ENCODE peak calls at places on chromosomes 4 and X, in seven cellular contexts. One of them, this sample, is unnamed.

GRCh38 chrX:13401724-13402123 is 81.9 kb upstream of the ATXN3L start:
- DNase-seq in H1: no peak
- DNase-seq in K562: no peak
- DNase-seq in HCT116: no peak
- DNase-seq in SK-N-SH: no peak
- DNase-seq in HepG2: no peak
- DNase-seq in GM12878: no peak
- DNase-seq in this sample: no peak

GRCh38 chrX:144253356-144253755 is 369.5 kb downstream of the UBE2NL start:
- DNase-seq in H1: no peak
- DNase-seq in K562: no peak
- DNase-seq in HCT116: no peak
- DNase-seq in SK-N-SH: no peak
- DNase-seq in HepG2: no peak
- DNase-seq in GM12878: no peak
- DNase-seq in this sample: no peak

GRCh38 chr4:4585012-4585670 is 43.3 kb upstream of the STX18 start:
- DNase-seq in H1: no peak
- DNase-seq in K562: no peak
- DNase-seq in HCT116: no peak
- DNase-seq in SK-N-SH: no peak
- DNase-seq in HepG2: no peak
- DNase-seq in GM12878: no peak
- DNase-seq in this sample: no peak

GRCh38 chr4:109947457-109947856 is 34.8 kb downstream of the EGF start:
- DNase-seq in H1: no peak
- DNase-seq in K562: no peak
- DNase-seq in HCT116: no peak
- DNase-seq in SK-N-SH: no peak
- DNase-seq in HepG2: no peak
- DNase-seq in GM12878: no peak
- DNase-seq in this sample: no peak

GRCh38 chrX:78075787-78076389 is 28.2 kb upstream of the PGK1 start:
- DNase-seq in H1: no peak
- DNase-seq in K562: no peak
- DNase-seq in HCT116: peak
- DNase-seq in SK-N-SH: no peak
- DNase-seq in HepG2: no peak
- DNase-seq in GM12878: no peak
- DNase-seq in this sample: no peak

GRCh38 chrX:112834016-112834855 is 6.4 kb downstream of the AMOT start:
- DNase-seq in H1: no peak
- DNase-seq in K562: no peak
- DNase-seq in HCT116: no peak
- DNase-seq in SK-N-SH: peak
- DNase-seq in HepG2: no peak
- DNase-seq in GM12878: no peak
- DNase-seq in this sample: no peak

GRCh38 chrX:70479970-70480659 is 35.5 kb downstream of the DLG3 start:
- DNase-seq in H1: no peak
- DNase-seq in K562: no peak
- DNase-seq in HCT116: no peak
- DNase-seq in SK-N-SH: no peak
- DNase-seq in HepG2: no peak
- DNase-seq in GM12878: no peak
- DNase-seq in this sample: peak

GRCh38 chrX:53831662-53832635 is 145.4 kb upstream of the HUWE1 start:
- DNase-seq in H1: no peak
- DNase-seq in K562: peak
- DNase-seq in HCT116: peak
- DNase-seq in SK-N-SH: peak
- DNase-seq in HepG2: peak
- DNase-seq in GM12878: peak
- DNase-seq in this sample: peak

GRCh38 chr4:56627985-56628384 is 53.1 kb downstream of the HOPX start:
- DNase-seq in H1: no peak
- DNase-seq in K562: no peak
- DNase-seq in HCT116: no peak
- DNase-seq in SK-N-SH: no peak
- DNase-seq in HepG2: no peak
- DNase-seq in GM12878: no peak
- DNase-seq in this sample: no peak

GRCh38 chr4:59838236-59838635 is 1361.9 kb upstream of the ADGRL3 start:
- DNase-seq in H1: no peak
- DNase-seq in K562: no peak
- DNase-seq in HCT116: no peak
- DNase-seq in SK-N-SH: no peak
- DNase-seq in HepG2: no peak
- DNase-seq in GM12878: no peak
- DNase-seq in this sample: no peak

GRCh38 chr4:153082322-153083301 is 121.6 kb upstream of the TRIM2 start:
- DNase-seq in H1: no peak
- DNase-seq in K562: no peak
- DNase-seq in HCT116: no peak
- DNase-seq in SK-N-SH: no peak
- DNase-seq in HepG2: no peak
- DNase-seq in GM12878: no peak
- DNase-seq in this sample: no peak

GRCh38 chr4:177012918-177013545 is 220.3 kb upstream of the VEGFC start:
- DNase-seq in H1: no peak
- DNase-seq in K562: no peak
- DNase-seq in HCT116: no peak
- DNase-seq in SK-N-SH: no peak
- DNase-seq in HepG2: no peak
- DNase-seq in GM12878: no peak
- DNase-seq in this sample: no peak

GRCh38 chrX:12901486-12901885 is 4.9 kb upstream of the TLR8 start:
- DNase-seq in H1: no peak
- DNase-seq in K562: peak
- DNase-seq in HCT116: peak
- DNase-seq in SK-N-SH: peak
- DNase-seq in HepG2: peak
- DNase-seq in GM12878: no peak
- DNase-seq in this sample: peak

GRCh38 chrX:13734278-13735172 is at the start of the genes OFD1 and TRAPPC2:
- DNase-seq in H1: peak
- DNase-seq in K562: peak
- DNase-seq in HCT116: peak
- DNase-seq in SK-N-SH: peak
- DNase-seq in HepG2: peak
- DNase-seq in GM12878: peak
- DNase-seq in this sample: peak

GRCh38 chrX:20711366-20711765 is 444.7 kb upstream of the RPS6KA3 start:
- DNase-seq in H1: no peak
- DNase-seq in K562: no peak
- DNase-seq in HCT116: no peak
- DNase-seq in SK-N-SH: no peak
- DNase-seq in HepG2: no peak
- DNase-seq in GM12878: no peak
- DNase-seq in this sample: no peak

GRCh38 chrX:14039344-14039743 is 9.7 kb upstream of the GEMIN8 start:
- DNase-seq in H1: no peak
- DNase-seq in K562: peak
- DNase-seq in HCT116: no peak
- DNase-seq in SK-N-SH: peak
- DNase-seq in HepG2: peak
- DNase-seq in GM12878: no peak
- DNase-seq in this sample: peak

GRCh38 chr4:145882594-145882993 is 56.0 kb downstream of the ZNF827 start:
- DNase-seq in H1: no peak
- DNase-seq in K562: no peak
- DNase-seq in HCT116: no peak
- DNase-seq in SK-N-SH: no peak
- DNase-seq in HepG2: no peak
- DNase-seq in GM12878: no peak
- DNase-seq in this sample: no peak

GRCh38 chr4:53688186-53688790 is 97.0 kb upstream of the LNX1 start:
- DNase-seq in H1: no peak
- DNase-seq in K562: peak
- DNase-seq in HCT116: no peak
- DNase-seq in SK-N-SH: peak
- DNase-seq in HepG2: no peak
- DNase-seq in GM12878: peak
- DNase-seq in this sample: no peak

GRCh38 chrX:76253432-76253831 is 80.6 kb downstream of the PBDC1 start:
- DNase-seq in H1: no peak
- DNase-seq in K562: peak
- DNase-seq in HCT116: peak
- DNase-seq in SK-N-SH: peak
- DNase-seq in HepG2: peak
- DNase-seq in GM12878: peak
- DNase-seq in this sample: peak

GRCh38 chrX:13428055-13428786 is 108.4 kb upstream of the ATXN3L start:
- DNase-seq in H1: no peak
- DNase-seq in K562: no peak
- DNase-seq in HCT116: peak
- DNase-seq in SK-N-SH: no peak
- DNase-seq in HepG2: no peak
- DNase-seq in GM12878: no peak
- DNase-seq in this sample: peak

GRCh38 chrX:150352581-150352980 is 10.5 kb upstream of the MAMLD1 start:
- DNase-seq in H1: no peak
- DNase-seq in K562: no peak
- DNase-seq in HCT116: no peak
- DNase-seq in SK-N-SH: no peak
- DNase-seq in HepG2: no peak
- DNase-seq in GM12878: no peak
- DNase-seq in this sample: no peak

GRCh38 chr4:15756361-15756861 is 21.7 kb upstream of the CD38 start:
- DNase-seq in H1: no peak
- DNase-seq in K562: no peak
- DNase-seq in HCT116: peak
- DNase-seq in SK-N-SH: no peak
- DNase-seq in HepG2: peak
- DNase-seq in GM12878: peak
- DNase-seq in this sample: peak

GRCh38 chrX:46407036-46407752 is 138.0 kb downstream of the ZNF674 start:
- DNase-seq in H1: no peak
- DNase-seq in K562: no peak
- DNase-seq in HCT116: no peak
- DNase-seq in SK-N-SH: no peak
- DNase-seq in HepG2: no peak
- DNase-seq in GM12878: no peak
- DNase-seq in this sample: no peak

GRCh38 chr4:26873391-26874026 is 12.9 kb downstream of the STIM2 start:
- DNase-seq in H1: no peak
- DNase-seq in K562: no peak
- DNase-seq in HCT116: no peak
- DNase-seq in SK-N-SH: no peak
- DNase-seq in HepG2: no peak
- DNase-seq in GM12878: no peak
- DNase-seq in this sample: no peak

GRCh38 chr4:122305853-122306252 is 73.0 kb upstream of the ADAD1 start:
- DNase-seq in H1: no peak
- DNase-seq in K562: no peak
- DNase-seq in HCT116: no peak
- DNase-seq in SK-N-SH: no peak
- DNase-seq in HepG2: no peak
- DNase-seq in GM12878: no peak
- DNase-seq in this sample: no peak

GRCh38 chr4:179130122-179130714 is 1688.0 kb upstream of the AGA start:
- DNase-seq in H1: no peak
- DNase-seq in K562: no peak
- DNase-seq in HCT116: no peak
- DNase-seq in SK-N-SH: no peak
- DNase-seq in HepG2: no peak
- DNase-seq in GM12878: peak
- DNase-seq in this sample: no peak

GRCh38 chr4:17898553-17898952 is 87.8 kb downstream of the NCAPG start:
- DNase-seq in H1: no peak
- DNase-seq in K562: no peak
- DNase-seq in HCT116: no peak
- DNase-seq in SK-N-SH: no peak
- DNase-seq in HepG2: no peak
- DNase-seq in GM12878: no peak
- DNase-seq in this sample: no peak

GRCh38 chr4:184983660-184984356 is 34.5 kb upstream of the HELT start:
- DNase-seq in H1: no peak
- DNase-seq in K562: peak
- DNase-seq in HCT116: peak
- DNase-seq in SK-N-SH: peak
- DNase-seq in HepG2: peak
- DNase-seq in GM12878: peak
- DNase-seq in this sample: peak

GRCh38 chrX:9163153-9163790 is 129.3 kb upstream of the FAM9B start:
- DNase-seq in H1: no peak
- DNase-seq in K562: no peak
- DNase-seq in HCT116: no peak
- DNase-seq in SK-N-SH: no peak
- DNase-seq in HepG2: no peak
- DNase-seq in GM12878: no peak
- DNase-seq in this sample: no peak

GRCh38 chr4:10117424-10118354 is 1.1 kb upstream of the WDR1 start:
- DNase-seq in H1: no peak
- DNase-seq in K562: no peak
- DNase-seq in HCT116: no peak
- DNase-seq in SK-N-SH: no peak
- DNase-seq in HepG2: no peak
- DNase-seq in GM12878: peak
- DNase-seq in this sample: no peak
- TF ChIP-seq JUND in H1: no peak
- TF ChIP-seq JUND in K562: no peak
- TF ChIP-seq JUND in HCT116: no peak
- TF ChIP-seq JUND in SK-N-SH: no peak
- TF ChIP-seq JUND in HepG2: no peak
- TF ChIP-seq JUND in GM12878: no peak
- TF ChIP-seq JUND in this sample: no peak

GRCh38 chrX:87572911-87573310 is 55.3 kb downstream of the KLHL4 start:
- DNase-seq in H1: no peak
- DNase-seq in K562: no peak
- DNase-seq in HCT116: no peak
- DNase-seq in SK-N-SH: no peak
- DNase-seq in HepG2: no peak
- DNase-seq in GM12878: no peak
- DNase-seq in this sample: no peak
- TF ChIP-seq JUND in H1: no peak
- TF ChIP-seq JUND in K562: no peak
- TF ChIP-seq JUND in HCT116: no peak
- TF ChIP-seq JUND in SK-N-SH: no peak
- TF ChIP-seq JUND in HepG2: no peak
- TF ChIP-seq JUND in GM12878: no peak
- TF ChIP-seq JUND in this sample: no peak

GRCh38 chr4:6235901-6236625 is 33.6 kb upstream of the WFS1 start:
- DNase-seq in H1: no peak
- DNase-seq in K562: no peak
- DNase-seq in HCT116: no peak
- DNase-seq in SK-N-SH: no peak
- DNase-seq in HepG2: no peak
- DNase-seq in GM12878: no peak
- DNase-seq in this sample: no peak
- TF ChIP-seq JUND in H1: no peak
- TF ChIP-seq JUND in K562: no peak
- TF ChIP-seq JUND in HCT116: no peak
- TF ChIP-seq JUND in SK-N-SH: no peak
- TF ChIP-seq JUND in HepG2: no peak
- TF ChIP-seq JUND in GM12878: no peak
- TF ChIP-seq JUND in this sample: no peak

DNA sequence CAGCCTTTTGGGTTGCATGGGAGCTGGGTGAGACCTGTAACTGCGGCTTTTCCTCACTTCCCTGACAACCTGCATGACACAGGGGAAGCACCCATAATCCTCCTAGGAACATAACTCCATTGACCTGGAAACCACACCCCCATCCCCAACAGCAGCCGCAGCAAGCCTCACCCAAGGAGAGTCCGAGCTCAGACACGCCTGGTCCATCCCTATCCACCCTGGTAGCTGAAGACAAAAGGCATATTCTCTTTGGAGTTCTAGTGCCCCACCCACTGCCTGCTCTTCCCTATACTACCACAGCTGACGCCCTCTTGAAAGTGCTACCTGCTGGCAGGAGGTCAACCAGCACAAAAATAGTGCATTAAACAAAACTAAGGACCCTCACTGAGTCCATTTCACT is 1080.9 kb upstream of the IGFBP7 start:
- DNase-seq in H1: no peak
- DNase-seq in K562: no peak
- DNase-seq in HCT116: no peak
- DNase-seq in SK-N-SH: no peak
- DNase-seq in HepG2: no peak
- DNase-seq in GM12878: no peak
- DNase-seq in this sample: no peak
- TF ChIP-seq JUND in H1: no peak
- TF ChIP-seq JUND in K562: no peak
- TF ChIP-seq JUND in HCT116: no peak
- TF ChIP-seq JUND in SK-N-SH: no peak
- TF ChIP-seq JUND in HepG2: no peak
- TF ChIP-seq JUND in GM12878: no peak
- TF ChIP-seq JUND in this sample: no peak